ENCODE peak calls at places on chromosomes 13 and 19, in four cellular contexts. O is Peyer's patch, T is erythroblast, Y is prostate gland. G is an unnamed sample.

GRCh38 chr13:28429685-28430290 is 65.1 kb downstream of the FLT1 start:
- DNase-seq in O (peak), Y (no peak), T (no peak), G (peak)

GRCh38 chr19:13425151-13425550 is 81.1 kb downstream of the CACNA1A start:
- DNase-seq in O (no peak), Y (no peak), T (no peak), G (no peak)

GRCh38 chr19:56765107-56765506 is 75.4 kb downstream of the PEG3 start:
- DNase-seq in Y (peak), T (no peak), O (peak), G (peak)

GRCh38 chr19:37563518-37563917 is 31.1 kb downstream of the ZNF571 start:
- DNase-seq in Y (no peak), O (no peak), T (no peak), G (no peak)

GRCh38 chr13:104320446-104320845 is 1254.2 kb upstream of the SLC10A2 start:
- DNase-seq in O (no peak), T (no peak), Y (no peak), G (no peak)

GRCh38 chr19:47402504-47402903 is 16.8 kb downstream of the MEIS3 start:
- DNase-seq in Y (no peak), O (no peak), T (no peak), G (no peak)

GRCh38 chr19:58279042-58279924 is 528 bp downstream of the ZNF8 start:
- DNase-seq in T (peak), Y (peak), O (peak), G (peak)

GRCh38 chr13:96958286-96958891 is 35.9 kb downstream of the OXGR1 start:
- DNase-seq in O (no peak), Y (peak), T (peak), G (no peak)

GRCh38 chr19:13604902-13605586 is 98.8 kb upstream of the CACNA1A start:
- DNase-seq in O (no peak), T (no peak), Y (no peak), G (no peak)

GRCh38 chr13:36706755-36707154 is 32.9 kb downstream of the SERTM1 start:
- DNase-seq in Y (no peak), T (no peak), O (no peak), G (no peak)

GRCh38 chr19:31073485-31074221 is 275.6 kb downstream of the TSHZ3 start:
- DNase-seq in T (no peak), Y (no peak), O (no peak), G (no peak)

GRCh38 chr13:100828226-100828625 is 153.6 kb upstream of the TMTC4 start:
- DNase-seq in T (no peak), Y (no peak), O (no peak), G (no peak)

GRCh38 chr19:4594199-4594598 is 34.7 kb upstream of the SEMA6B start:
- DNase-seq in T (no peak), Y (no peak), O (no peak), G (no peak)

GRCh38 chr13:23760000-23760399 is 129.2 kb downstream of the MIPEP start:
- DNase-seq in T (no peak), O (no peak), Y (no peak), G (no peak)

GRCh38 chr13:52879950-52880650 is 31.7 kb upstream of the PCDH8 start:
- DNase-seq in T (no peak), O (no peak), Y (no peak), G (no peak)

GRCh38 chr19:18254546-18255500 is 19.4 kb downstream of the IQCN start:
- DNase-seq in Y (no peak), T (no peak), O (peak), G (peak)

GRCh38 chr13:106753241-106753640 is 185.3 kb upstream of the ARGLU1 start:
- DNase-seq in O (no peak), Y (no peak), T (no peak), G (no peak)

GRCh38 chr19:6890938-6891337 is 3.6 kb downstream of the ADGRE1 start:
- DNase-seq in O (peak), T (no peak), Y (no peak), G (no peak)

GRCh38 chr19:33988601-33989000 is 183.7 kb upstream of the LSM14A start:
- DNase-seq in T (no peak), O (no peak), Y (no peak), G (no peak)

GRCh38 chr13:44470623-44471562 is 97.3 kb downstream of the SERP2 start:
- DNase-seq in Y (no peak), O (no peak), T (peak), G (no peak)

GRCh38 chr13:50400035-50400726 is 384.9 kb downstream of the KCNRG start:
- DNase-seq in T (no peak), O (no peak), Y (no peak), G (no peak)

GRCh38 chr19:45001087-45001739 is at the start of gene RELB:
- DNase-seq in Y (peak), O (peak), T (peak), G (peak)

GRCh38 chr13:93080587-93080986 is 146.0 kb upstream of the GPC6 start:
- DNase-seq in T (no peak), Y (peak), O (no peak), G (no peak)

GRCh38 chr19:4380254-4380727 is 20.1 kb downstream of the SH3GL1 start:
- DNase-seq in O (peak), Y (no peak), T (peak), G (no peak)

GRCh38 chr13:53204598-53204997 is 176.0 kb downstream of the OLFM4 start:
- DNase-seq in O (no peak), T (no peak), Y (no peak), G (no peak)

GRCh38 chr19:23071087-23071511 is 45.7 kb upstream of the ZNF730 start:
- DNase-seq in T (no peak), O (no peak), Y (peak), G (no peak)

GRCh38 chr13:99320693-99321481 is 13.7 kb upstream of the GPR183 start:
- DNase-seq in Y (no peak), T (peak), O (no peak), G (no peak)

GRCh38 chr13:103157034-103157433 is 90.8 kb upstream of the SLC10A2 start:
- DNase-seq in Y (no peak), O (no peak), T (no peak), G (no peak)

GRCh38 chr13:41370736-41371135 is 59.7 kb downstream of the NAA16 start:
- DNase-seq in O (no peak), Y (no peak), T (no peak), G (no peak)

GRCh38 chr13:44744880-44745633 is 168.9 kb upstream of the TSC22D1 start:
- DNase-seq in O (no peak), T (no peak), Y (no peak), G (no peak)

GRCh38 chr19:51719251-51719901 is 4.4 kb downstream of the HAS1 start:
- DNase-seq in O (no peak), T (no peak), Y (no peak), G (no peak)

GRCh38 chr13:50594276-50594970 is 249.1 kb downstream of the DLEU7 start:
- DNase-seq in Y (no peak), O (peak), T (no peak), G (peak)

GRCh38 chr13:95585867-95586266 is 33.3 kb downstream of the CLDN10 start:
- DNase-seq in O (no peak), Y (no peak), T (no peak), G (no peak)

GRCh38 chr13:98827449-98827848 is 75.0 kb upstream of the SLC15A1 start:
- DNase-seq in O (no peak), Y (no peak), T (peak), G (no peak)

GRCh38 chr13:80118507-80118906 is 222.4 kb downstream of the SPRY2 start:
- DNase-seq in O (no peak), Y (no peak), T (no peak), G (no peak)

GRCh38 chr19:55304980-55305379 is 20.2 kb downstream of the TMEM150B start:
- DNase-seq in T (no peak), O (no peak), Y (no peak), G (no peak)

GRCh38 chr19:2507109-2507508 is 31.2 kb downstream of the GADD45B start:
- DNase-seq in T (no peak), Y (peak), O (no peak), G (peak)
- TF ChIP-seq POLR2A in T (no peak), Y (peak), O (no peak), G (no peak)

GRCh38 chr19:49931293-49932040 is 2.2 kb upstream of the NUP62 start:
- DNase-seq in Y (no peak), T (no peak), O (no peak), G (no peak)

GRCh38 chr19:49929611-49930482 is 543 bp upstream of the NUP62 start:
- DNase-seq in Y (peak), O (peak), T (peak), G (peak)

GRCh38 chr19:49930483-49931011 is 1.2 kb upstream of the NUP62 start:
- DNase-seq in T (peak), O (no peak), Y (no peak), G (peak)

GRCh38 chr19:49927526-49928264 is 1.3 kb upstream of the ATF5 start:
- DNase-seq in Y (no peak), O (no peak), T (no peak), G (no peak)

GRCh38 chr19:49929121-49929610 is at the start of the genes ATF5 and NUP62:
- DNase-seq in O (peak), T (peak), Y (peak), G (peak)
- TF ChIP-seq POLR2A in O (no peak), T (peak), Y (no peak), G (no peak)

GRCh38 chr19:11101057-11101456 is 11.8 kb downstream of the LDLR start:
- DNase-seq in T (no peak), Y (no peak), O (no peak), G (no peak)

GRCh38 chr19:11098861-11099260 is 9.6 kb downstream of the LDLR start:
- DNase-seq in O (no peak), Y (no peak), T (no peak), G (no peak)

GRCh38 chr19:11100064-11100463 is 10.8 kb downstream of the LDLR start:
- DNase-seq in T (no peak), Y (no peak), O (no peak), G (no peak)

GRCh38 chr19:11096210-11096841 is 7.1 kb downstream of the LDLR start:
- DNase-seq in Y (no peak), O (no peak), T (no peak), G (peak)

GRCh38 chr19:11098327-11098726 is 9.1 kb downstream of the LDLR start:
- DNase-seq in T (no peak), O (no peak), Y (no peak), G (no peak)
- TF ChIP-seq POLR2A in T (peak), O (no peak), Y (no peak), G (no peak)

DNA sequence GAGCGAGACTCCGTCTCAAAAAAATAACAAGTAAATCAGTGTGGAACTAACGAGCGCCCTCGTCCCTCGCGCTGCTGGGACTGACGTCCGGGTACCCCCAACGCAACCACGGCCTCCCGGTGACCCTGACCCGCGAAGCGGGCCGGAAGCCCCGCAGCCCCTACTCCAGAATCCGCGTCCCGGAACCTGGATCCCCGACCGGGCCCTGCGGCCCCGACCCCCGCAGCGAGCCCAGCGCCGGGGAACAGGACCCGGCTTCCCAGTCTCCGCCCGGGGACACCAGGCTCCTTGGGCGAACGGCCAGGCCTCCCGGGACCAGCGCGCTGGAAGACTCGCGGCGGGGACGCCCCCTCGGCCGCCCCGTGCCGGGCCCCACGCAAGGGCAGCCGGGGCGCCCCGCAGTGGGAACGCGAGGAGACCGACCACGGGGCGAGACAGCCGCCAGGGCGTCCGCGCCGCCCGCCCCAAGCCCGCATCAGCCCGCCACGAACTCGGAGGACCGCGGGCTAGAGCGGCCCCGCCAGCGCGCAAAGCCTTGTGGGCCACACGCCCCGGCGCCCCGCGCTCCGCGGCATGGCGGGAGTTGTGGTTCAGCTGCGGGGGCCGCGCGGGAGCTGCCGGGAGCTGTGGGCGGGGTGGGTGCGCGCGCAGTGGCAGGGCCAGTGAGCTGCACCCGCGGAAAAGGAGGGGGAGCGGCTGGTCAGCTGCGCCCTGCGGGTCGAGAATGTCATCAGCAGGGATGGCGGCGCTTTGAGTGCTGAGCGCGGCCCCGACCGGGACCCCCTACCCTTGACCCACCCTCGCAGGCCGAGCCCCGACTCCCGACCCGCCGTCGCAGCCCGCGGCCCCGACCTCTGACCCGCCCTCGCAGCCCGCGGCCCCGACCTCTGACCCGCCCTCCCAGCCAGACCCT is 7.5 kb upstream of the MADCAM1 start:
- DNase-seq in T (peak), O (peak), Y (peak), G (peak)
- TF ChIP-seq POLR2A in T (peak), O (peak), Y (peak), G (peak)